ENCODE peak calls at places on chromosome 12, in nine cellular contexts. Y is HFF-Myc; A is CD8-positive, alpha-beta T cell; C is testis; Q is GM12865; T is astrocyte; P is fibroblast of lung; B is ovary; L is WTC11. E is an unnamed sample.

GRCh38 chr12:89529738-89530137 is 3.9 kb upstream of the POC1B start:
- DNase-seq in Y (no peak), A (no peak), C (no peak), Q (peak; percentile 48), T (peak; percentile 25), P (peak; percentile 31), B (no peak), L (no peak), E (peak; percentile 57)

GRCh38 chr12:1629338-1630080 is 478 bp downstream of the WNT5B start:
- DNase-seq in Y (no peak), A (no peak), C (no peak), Q (no peak), T (no peak), P (no peak), B (no peak), L (peak; percentile 77), E (peak; percentile 66)

GRCh38 chr12:1594045-1594294 is 411 bp downstream of the FBXL14 start:
- DNase-seq in Y (no peak), A (no peak), C (peak; percentile 60), Q (peak; percentile 85), T (no peak), P (peak; percentile 64), B (peak; percentile 73), L (peak; percentile 61), E (peak; percentile 87)

GRCh38 chr12:103768467-103769123 is 72.4 kb downstream of the NT5DC3 start:
- DNase-seq in Y (no peak), A (no peak), C (no peak), Q (no peak), T (no peak), P (no peak), B (no peak), L (no peak), E (no peak)

GRCh38 chr12:129819391-129819790 is 84.4 kb downstream of the TMEM132D start:
- DNase-seq in Y (no peak), A (no peak), C (no peak), Q (no peak), T (peak; percentile 31), P (peak; percentile 42), B (no peak), L (no peak), E (no peak)

GRCh38 chr12:47033081-47033480 is 46.3 kb upstream of the PCED1B start:
- DNase-seq in Y (no peak), A (no peak), C (peak; percentile 58), Q (no peak), T (no peak), P (peak; percentile 19), B (peak; percentile 39), L (peak; percentile 12), E (no peak)

GRCh38 chr12:20398720-20399119 is 30.4 kb downstream of the PDE3A start:
- DNase-seq in Y (no peak), A (no peak), C (peak; percentile 15), Q (no peak), T (no peak), P (no peak), B (no peak), L (no peak), E (no peak)

GRCh38 chr12:66129934-66130266 is 650 bp downstream of the LLPH start:
- DNase-seq in Y (no peak), A (no peak), C (no peak), Q (peak; percentile 26), T (peak; percentile 23), P (peak; percentile 29), B (no peak), L (no peak), E (no peak)

GRCh38 chr12:29004066-29004935 is 144.8 kb upstream of the FAR2 start:
- DNase-seq in Y (no peak), A (no peak), C (no peak), Q (no peak), T (no peak), P (no peak), B (no peak), L (no peak), E (no peak)

GRCh38 chr12:27012982-27013255 is 1.3 kb downstream of the TM7SF3 start:
- DNase-seq in Y (no peak), A (no peak), C (no peak), Q (no peak), T (no peak), P (no peak), B (no peak), L (no peak), E (no peak)

GRCh38 chr12:52662093-52663006 is 10.3 kb upstream of the KRT2 start:
- DNase-seq in Y (no peak), A (no peak), C (no peak), Q (no peak), T (no peak), P (no peak), B (no peak), L (no peak), E (no peak)

GRCh38 chr12:15592934-15593333 is 196.3 kb downstream of the EPS8 start:
- DNase-seq in Y (no peak), A (no peak), C (no peak), Q (no peak), T (peak; percentile 7), P (no peak), B (no peak), L (no peak), E (no peak)

GRCh38 chr12:26109343-26109841 is 15.4 kb downstream of the BHLHE41 start:
- DNase-seq in Y (no peak), A (no peak), C (no peak), Q (no peak), T (no peak), P (no peak), B (no peak), L (no peak), E (no peak)

GRCh38 chr12:77488041-77488620 is 342.6 kb upstream of the NAV3 start:
- DNase-seq in Y (no peak), A (no peak), C (no peak), Q (no peak), T (peak; percentile 76), P (peak; percentile 81), B (no peak), L (no peak), E (no peak)

GRCh38 chr12:101685121-101685520 is 12.3 kb upstream of the CHPT1 start:
- DNase-seq in Y (no peak), A (no peak), C (no peak), Q (no peak), T (peak; percentile 20), P (peak; percentile 34), B (no peak), L (no peak), E (no peak)

DNA sequence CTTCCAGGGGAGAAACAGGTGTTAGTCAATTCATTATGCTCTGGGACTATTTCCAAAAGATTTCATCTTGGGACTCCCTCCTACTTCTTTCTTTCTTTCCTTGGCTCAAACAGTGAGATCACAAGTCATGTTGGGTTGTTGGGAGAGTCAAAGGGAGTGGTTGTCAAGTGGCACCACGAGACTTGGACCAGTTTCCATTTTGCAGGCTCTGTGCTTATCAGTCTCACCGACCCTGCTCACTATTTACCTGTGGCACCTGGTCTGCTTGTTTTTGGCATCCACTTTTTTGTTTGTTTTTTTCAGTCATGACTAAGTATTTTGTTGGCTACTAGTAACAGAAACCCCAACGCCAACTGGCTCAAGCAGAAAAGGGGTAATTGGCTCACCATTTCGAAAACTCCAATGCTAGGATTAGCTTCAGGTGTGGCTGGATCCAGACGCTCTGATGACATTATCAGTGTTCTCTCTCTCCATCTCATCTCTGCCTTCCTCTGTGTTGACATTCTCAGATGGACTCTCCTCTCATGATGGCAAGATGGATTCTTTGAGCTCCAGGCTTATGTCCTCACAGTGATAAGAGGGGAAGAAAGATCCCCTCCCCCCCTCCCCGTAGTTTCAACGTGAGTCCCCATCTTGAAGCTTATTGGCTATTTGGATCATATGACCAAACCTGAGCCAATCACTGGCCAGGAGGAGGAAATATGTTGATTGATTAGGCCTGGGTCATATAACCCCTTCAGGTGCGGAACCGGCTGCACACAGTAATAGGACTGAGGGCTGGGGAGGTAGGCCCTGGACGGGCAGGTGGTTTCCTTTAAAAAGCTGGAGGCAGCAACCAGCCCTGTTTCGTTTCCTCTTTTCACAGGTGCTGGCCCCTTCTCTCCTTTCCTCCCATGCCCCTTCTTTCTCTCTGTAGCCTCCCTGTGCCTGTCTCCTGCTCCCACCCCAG is 84.2 kb downstream of the AACS start:
- DNase-seq in Y (no peak), A (no peak), C (peak; percentile 22), Q (peak; percentile 83), T (no peak), P (no peak), B (no peak), L (no peak), E (peak; percentile 80)
- TF ChIP-seq CTCF in Y (no peak), A (no peak), C (no peak), Q (no peak), T (no peak), P (no peak), B (no peak), L (no peak), E (no peak)

DNA sequence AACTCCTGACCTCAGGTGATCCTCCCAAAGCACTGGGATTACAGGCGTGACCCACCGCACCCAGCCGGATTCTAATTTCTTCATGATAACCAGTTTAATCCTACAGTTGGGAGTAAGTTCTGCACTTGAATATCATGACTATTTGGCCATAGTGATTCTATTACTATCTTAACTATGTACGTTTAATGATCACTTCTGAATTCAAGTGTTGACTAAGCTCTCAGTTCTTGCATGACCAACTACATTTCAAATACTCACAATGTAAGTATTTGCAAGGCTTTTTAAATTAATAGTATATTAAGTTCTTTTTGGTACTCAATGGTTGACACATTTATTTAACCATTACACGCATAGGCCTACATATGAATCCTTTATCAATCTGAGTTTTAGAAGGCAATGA is 17.4 kb upstream of the VPS33A start:
- DNase-seq in Y (no peak), A (no peak), C (no peak), Q (no peak), T (no peak), P (no peak), B (no peak), L (no peak), E (no peak)
- TF ChIP-seq CTCF in Y (no peak), A (no peak), C (no peak), Q (no peak), T (no peak), P (no peak), B (no peak), L (no peak), E (no peak)

DNA sequence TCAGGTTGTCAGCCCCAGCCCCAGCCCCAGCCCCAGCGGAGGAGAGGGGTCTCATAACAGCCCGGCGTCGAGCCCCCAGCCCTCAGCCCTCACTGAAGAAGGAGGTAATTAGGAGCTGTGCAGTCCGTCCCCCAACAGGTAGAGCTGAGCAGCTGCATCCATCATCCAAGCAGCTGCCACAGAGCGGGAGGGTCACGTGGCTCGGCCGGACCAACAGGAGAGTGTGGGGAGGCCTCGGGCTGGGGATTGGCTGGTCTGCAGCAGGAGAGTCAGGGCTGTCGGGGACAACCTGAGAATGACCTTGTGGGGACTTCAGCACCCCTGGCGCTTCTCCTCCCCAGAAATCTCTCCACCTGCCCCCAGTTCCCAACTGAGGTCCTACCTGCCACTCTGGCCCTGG is 29.6 kb downstream of the SMUG1 start:
- DNase-seq in Y (no peak), A (peak; percentile 23), C (peak; percentile 32), Q (peak; percentile 71), T (no peak), P (no peak), B (no peak), L (peak; percentile 85), E (peak; percentile 71)
- TF ChIP-seq CTCF in Y (no peak), A (no peak), C (no peak), Q (no peak), T (no peak), P (no peak), B (no peak), L (no peak), E (no peak)

DNA sequence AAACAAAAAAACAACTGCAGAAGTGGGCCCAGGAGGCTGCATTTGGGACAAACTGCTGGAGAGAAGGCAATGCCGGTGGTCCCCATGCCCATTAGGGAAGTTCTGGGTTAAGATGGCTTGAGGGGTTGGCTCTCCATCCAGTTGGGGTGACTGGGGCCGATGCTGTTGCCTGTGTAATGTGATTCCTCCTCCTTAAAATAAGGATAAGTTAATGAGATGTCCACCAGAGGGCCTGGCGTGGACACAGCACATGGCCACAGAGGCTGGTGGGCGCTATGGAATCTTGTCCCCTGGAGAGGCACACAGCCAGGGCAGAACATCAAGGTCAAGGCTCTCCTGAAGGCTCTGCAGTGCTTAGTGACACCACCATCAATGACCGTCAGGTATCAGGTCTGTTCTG is 1.0 kb upstream of the TESC start:
- DNase-seq in Y (no peak), A (no peak), C (peak; percentile 44), Q (no peak), T (no peak), P (no peak), B (no peak), L (peak; percentile 42), E (peak; percentile 41)
- TF ChIP-seq CTCF in Y (peak; percentile 26), A (no peak), C (peak; percentile 50), Q (no peak), T (peak; percentile 18), P (peak; percentile 41), B (no peak), L (no peak), E (no peak)

E was measured in GM20000.